ENCODE peak calls at places on chromosomes 2 and 18, in eight cellular contexts. A, Q, P, C, O, E, V and X are unnamed samples.

GRCh38 chr2:105388971-105389381 is 9.9 kb downstream of the FHL2 start:
- DNase-seq in A (no peak), Q (no peak), P (peak; percentile 88), C (peak; percentile 97), O (no peak), E (peak; percentile 99), V (no peak), X (no peak)

GRCh38 chr2:165698621-165698946 is 95.5 kb downstream of the GALNT3 start:
- DNase-seq in A (no peak), Q (no peak), P (peak; percentile 6), C (peak; percentile 40), O (no peak), E (peak; percentile 58), V (peak; percentile 47), X (peak; percentile 38)

GRCh38 chr18:8366656-8367055 is 242.6 kb upstream of the RAB12 start:
- DNase-seq in A (no peak), Q (no peak), P (no peak), C (no peak), O (no peak), E (no peak), V (no peak), X (no peak)

GRCh38 chr2:186641807-186642321 is 52.0 kb upstream of the FAM171B start:
- DNase-seq in A (no peak), Q (no peak), P (peak; percentile 66), C (peak; percentile 77), O (no peak), E (peak; percentile 88), V (peak; percentile 74), X (peak; percentile 51)

GRCh38 chr2:112147796-112148195 is 9.6 kb downstream of the FBLN7 start:
- DNase-seq in A (no peak), Q (no peak), P (no peak), C (no peak), O (no peak), E (peak; percentile 40), V (no peak), X (no peak)

GRCh38 chr2:234029150-234029733 is 21.3 kb upstream of the SPP2 start:
- DNase-seq in A (no peak), Q (no peak), P (no peak), C (peak; percentile 21), O (no peak), E (no peak), V (no peak), X (no peak)

GRCh38 chr2:26631401-26631800 is 9.8 kb downstream of the CIB4 start:
- DNase-seq in A (peak; percentile 14), Q (no peak), P (no peak), C (no peak), O (no peak), E (no peak), V (no peak), X (no peak)

GRCh38 chr18:75248426-75249191 is 38.0 kb downstream of the TSHZ1 start:
- DNase-seq in A (no peak), Q (no peak), P (no peak), C (no peak), O (no peak), E (no peak), V (peak; percentile 24), X (no peak)

GRCh38 chr2:208315081-208315788 is 49.2 kb downstream of the PIKFYVE start:
- DNase-seq in A (no peak), Q (no peak), P (peak; percentile 31), C (peak; percentile 75), O (no peak), E (peak; percentile 55), V (peak; percentile 10), X (no peak)

GRCh38 chr2:149098722-149099121 is 60.2 kb downstream of the LYPD6B start:
- DNase-seq in A (no peak), Q (no peak), P (peak; percentile 64), C (peak; percentile 98), O (no peak), E (peak; percentile 7), V (no peak), X (peak; percentile 7)

GRCh38 chr2:84395819-84396218 is 63.3 kb downstream of the SUCLG1 start:
- DNase-seq in A (no peak), Q (no peak), P (peak; percentile 56), C (peak; percentile 78), O (no peak), E (peak; percentile 54), V (peak; percentile 36), X (no peak)

GRCh38 chr18:63444567-63444966 is 22.3 kb upstream of the VPS4B start:
- DNase-seq in A (peak; percentile 80), Q (no peak), P (peak; percentile 61), C (peak; percentile 91), O (no peak), E (peak; percentile 79), V (peak; percentile 96), X (no peak)

GRCh38 chr2:184589261-184589660 is 9.1 kb upstream of the ZNF804A start:
- DNase-seq in A (no peak), Q (no peak), P (no peak), C (no peak), O (no peak), E (no peak), V (no peak), X (no peak)

GRCh38 chr18:13232060-13232917 is 13.7 kb downstream of the LDLRAD4 start:
- DNase-seq in A (no peak), Q (no peak), P (no peak), C (peak; percentile 16), O (no peak), E (no peak), V (no peak), X (no peak)

GRCh38 chr2:41647468-41648042 is 400.3 kb upstream of the PKDCC start:
- DNase-seq in A (no peak), Q (no peak), P (no peak), C (no peak), O (no peak), E (no peak), V (no peak), X (no peak)

GRCh38 chr2:45137941-45138695 is 128.9 kb upstream of the SIX2 start:
- DNase-seq in A (no peak), Q (no peak), P (no peak), C (no peak), O (no peak), E (no peak), V (no peak), X (no peak)

GRCh38 chr2:1680222-1681016 is 63.9 kb downstream of the PXDN start:
- DNase-seq in A (no peak), Q (no peak), P (no peak), C (no peak), O (no peak), E (no peak), V (no peak), X (no peak)

GRCh38 chr2:159557437-159558034 is 58.8 kb downstream of the BAZ2B start:
- DNase-seq in A (no peak), Q (no peak), P (peak; percentile 4), C (peak; percentile 8), O (no peak), E (peak; percentile 17), V (peak; percentile 40), X (peak; percentile 7)

GRCh38 chr2:199303814-199304213 is 153.9 kb downstream of the SATB2 start:
- DNase-seq in A (no peak), Q (no peak), P (peak; percentile 98), C (peak; percentile 100), O (no peak), E (peak; percentile 98), V (peak; percentile 90), X (no peak)

GRCh38 chr2:226766352-226767055 is 33.1 kb downstream of the IRS1 start:
- DNase-seq in A (no peak), Q (no peak), P (peak; percentile 61), C (peak; percentile 49), O (no peak), E (peak; percentile 55), V (peak; percentile 56), X (no peak)

GRCh38 chr2:174445248-174445647 is 41.6 kb downstream of the GPR155 start:
- DNase-seq in A (no peak), Q (no peak), P (no peak), C (peak; percentile 17), O (no peak), E (peak; percentile 61), V (no peak), X (no peak)
- TF ChIP-seq CTCF in A (no peak), Q (no peak), P (no peak), C (no peak), O (no peak), E (no peak), V (no peak), X (no peak)

DNA sequence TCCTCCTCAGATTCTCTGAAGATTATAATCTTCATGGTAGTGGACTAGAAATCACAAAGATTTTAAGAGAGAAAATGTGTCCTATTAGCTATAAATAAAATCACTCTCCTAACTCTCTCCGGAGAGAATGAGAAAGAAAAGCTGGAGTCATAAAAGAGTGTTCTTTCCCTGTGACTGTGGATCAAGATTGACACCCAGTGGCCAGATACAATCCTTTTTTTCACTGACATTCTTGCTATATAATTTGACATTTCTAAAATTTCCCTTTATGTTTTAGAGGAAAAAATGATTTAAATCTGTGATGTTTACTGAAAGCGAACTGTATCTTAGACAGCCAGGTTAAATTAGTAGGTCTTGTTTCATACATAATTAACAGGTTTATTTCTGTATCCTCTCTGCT is 35.4 kb upstream of the LRP2 start:
- DNase-seq in A (no peak), Q (no peak), P (no peak), C (no peak), O (no peak), E (peak; percentile 1), V (no peak), X (no peak)
- TF ChIP-seq CTCF in A (no peak), Q (no peak), P (no peak), C (peak; percentile 6), O (no peak), E (no peak), V (peak; percentile 50), X (no peak)

GRCh38 chr2:18787726-18788125 is 198.4 kb upstream of the NT5C1B start:
- DNase-seq in A (no peak), Q (no peak), P (no peak), C (no peak), O (no peak), E (no peak), V (no peak), X (no peak)
- TF ChIP-seq CTCF in A (no peak), Q (no peak), P (no peak), C (no peak), O (no peak), E (no peak), V (peak; percentile 1), X (no peak)

GRCh38 chr2:8627692-8628085 is 54.2 kb upstream of the ID2 start:
- DNase-seq in A (no peak), Q (peak; percentile 10), P (no peak), C (no peak), O (no peak), E (no peak), V (no peak), X (peak; percentile 80)
- TF ChIP-seq CTCF in A (no peak), Q (no peak), P (no peak), C (no peak), O (no peak), E (no peak), V (no peak), X (peak; percentile 32)